ENCODE peak calls at places on chromosomes 11 and 22, in seven cellular contexts. K is HCT116, G is transverse colon, E is sigmoid colon, H is GM12878, Z is suprapubic skin, U is spleen. N is an unnamed sample.

GRCh38 chr22:49331878-49332277 is 495.8 kb downstream of the BRD1 start:
- DNase-seq in K (no peak), G (peak), E (no peak), H (no peak), Z (no peak), U (peak), N (peak)

GRCh38 chr11:29432719-29433325 is 584.0 kb downstream of the KCNA4 start:
- DNase-seq in K (peak), G (no peak), E (no peak), H (no peak), Z (no peak), U (no peak), N (no peak)

GRCh38 chr11:116065986-116066385 is 561.8 kb upstream of the CADM1 start:
- DNase-seq in K (no peak), G (no peak), E (no peak), H (peak), Z (no peak), U (no peak), N (no peak)

GRCh38 chr22:33579448-33580093 is 340.7 kb downstream of the LARGE1 start:
- DNase-seq in K (peak), G (peak), E (peak), H (no peak), Z (no peak), U (no peak), N (peak)

GRCh38 chr22:30873661-30874060 is 94.9 kb downstream of the MORC2 start:
- DNase-seq in K (no peak), G (no peak), E (peak), H (no peak), Z (peak), U (peak), N (no peak)

GRCh38 chr11:34343686-34344085 is 14.1 kb downstream of the ABTB2 start:
- DNase-seq in K (no peak), G (no peak), E (no peak), H (no peak), Z (no peak), U (no peak), N (no peak)

GRCh38 chr11:46072172-46072964 is 48.9 kb downstream of the PHF21A start:
- DNase-seq in K (no peak), G (no peak), E (peak), H (no peak), Z (no peak), U (no peak), N (no peak)

GRCh38 chr11:119846374-119846773 is 117.4 kb upstream of the NECTIN1 start:
- DNase-seq in K (no peak), G (no peak), E (no peak), H (no peak), Z (no peak), U (no peak), N (no peak)

GRCh38 chr11:10023202-10023601 is 270.8 kb downstream of the SBF2 start:
- DNase-seq in K (no peak), G (no peak), E (no peak), H (no peak), Z (no peak), U (no peak), N (no peak)

GRCh38 chr22:37030560-37031281 is 11.2 kb downstream of the MPST start:
- DNase-seq in K (no peak), G (no peak), E (no peak), H (no peak), Z (no peak), U (no peak), N (peak)

GRCh38 chr11:8040921-8041285 is 40.1 kb upstream of the TUB start:
- DNase-seq in K (no peak), G (no peak), E (no peak), H (no peak), Z (no peak), U (peak), N (no peak)

GRCh38 chr11:94753630-94754029 is 14.5 kb upstream of the AMOTL1 start:
- DNase-seq in K (no peak), G (no peak), E (no peak), H (no peak), Z (no peak), U (no peak), N (no peak)

GRCh38 chr11:103988595-103988969 is 47.9 kb upstream of the DDI1 start:
- DNase-seq in K (no peak), G (no peak), E (no peak), H (no peak), Z (no peak), U (no peak), N (no peak)

GRCh38 chr11:47499614-47500013 is 50.7 kb upstream of the RAPSN start:
- DNase-seq in K (no peak), G (no peak), E (no peak), H (no peak), Z (no peak), U (no peak), N (no peak)

GRCh38 chr11:65159005-65159404 is 11.0 kb upstream of the SPDYC start:
- DNase-seq in K (no peak), G (no peak), E (no peak), H (peak), Z (no peak), U (no peak), N (no peak)

GRCh38 chr11:69520186-69520585 is 38.7 kb downstream of the LINC01488 start:
- DNase-seq in K (no peak), G (no peak), E (no peak), H (no peak), Z (no peak), U (no peak), N (no peak)

GRCh38 chr11:6315811-6316425 is 4.4 kb downstream of the CAVIN3 start:
- DNase-seq in K (peak), G (peak), E (peak), H (no peak), Z (peak), U (peak), N (peak)

GRCh38 chr22:43432883-43433415 is 21.1 kb downstream of the MPPED1 start:
- DNase-seq in K (no peak), G (no peak), E (peak), H (no peak), Z (peak), U (peak), N (no peak)

GRCh38 chr11:68855205-68855978 is 13.7 kb upstream of the CPT1A start:
- DNase-seq in K (no peak), G (peak), E (no peak), H (no peak), Z (peak), U (peak), N (peak)

GRCh38 chr22:17869285-17870096 is 95.2 kb upstream of the BID start:
- DNase-seq in K (no peak), G (peak), E (no peak), H (no peak), Z (no peak), U (no peak), N (no peak)

GRCh38 chr11:10322401-10322800 is 17.5 kb downstream of the ADM start:
- DNase-seq in K (no peak), G (no peak), E (no peak), H (no peak), Z (no peak), U (no peak), N (no peak)

GRCh38 chr11:126511475-126512115 is 156.1 kb downstream of the ST3GAL4 start:
- DNase-seq in K (no peak), G (no peak), E (peak), H (no peak), Z (no peak), U (peak), N (no peak)

GRCh38 chr11:122344281-122344680 is 228.3 kb upstream of the BLID start:
- DNase-seq in K (no peak), G (no peak), E (no peak), H (no peak), Z (no peak), U (no peak), N (no peak)

GRCh38 chr22:32202539-32203180 is 2.2 kb downstream of the RFPL2 start:
- DNase-seq in K (peak), G (peak), E (no peak), H (no peak), Z (no peak), U (no peak), N (no peak)

GRCh38 chr11:18404062-18404461 is 8.1 kb upstream of the LDHC start:
- DNase-seq in K (no peak), G (no peak), E (no peak), H (no peak), Z (no peak), U (no peak), N (no peak)

DNA sequence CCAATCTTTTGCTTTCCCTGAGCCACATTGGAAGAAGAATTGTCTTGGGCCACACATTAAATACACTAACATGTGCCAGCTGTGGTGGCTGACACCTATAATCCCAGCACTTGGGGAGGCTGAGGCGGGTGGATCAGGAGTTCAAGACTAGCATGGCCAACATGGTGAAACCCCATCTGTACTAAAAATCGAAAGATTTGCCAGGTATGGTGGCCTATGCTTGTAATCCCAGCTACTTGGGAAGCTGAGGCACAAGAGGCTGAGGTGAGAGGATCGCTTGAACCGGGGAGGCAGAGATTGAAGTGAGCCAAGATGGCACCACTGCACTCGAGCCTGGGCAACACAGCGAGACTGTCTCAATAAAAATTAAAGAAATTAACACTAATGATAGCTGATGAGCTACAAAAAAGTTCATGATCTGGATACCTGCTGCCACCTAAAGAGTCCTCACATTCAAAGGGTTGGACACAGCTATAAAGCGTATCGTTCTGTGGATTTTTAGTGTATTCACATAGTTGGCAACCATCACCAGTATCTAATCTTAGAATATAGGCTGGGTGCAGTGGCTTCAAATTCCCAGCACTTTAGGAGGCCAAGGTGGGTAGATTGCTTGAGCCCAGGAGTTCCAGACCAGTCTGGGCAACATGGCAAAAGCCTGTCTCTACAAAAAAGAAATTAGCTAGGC is 3.4 kb upstream of the LDHC start:
- DNase-seq in K (no peak), G (no peak), E (no peak), H (no peak), Z (no peak), U (no peak), N (no peak)
- TF ChIP-seq POLR2A in K (no peak), G (no peak), E (no peak), H (no peak), Z (no peak), U (no peak), N (no peak)

DNA sequence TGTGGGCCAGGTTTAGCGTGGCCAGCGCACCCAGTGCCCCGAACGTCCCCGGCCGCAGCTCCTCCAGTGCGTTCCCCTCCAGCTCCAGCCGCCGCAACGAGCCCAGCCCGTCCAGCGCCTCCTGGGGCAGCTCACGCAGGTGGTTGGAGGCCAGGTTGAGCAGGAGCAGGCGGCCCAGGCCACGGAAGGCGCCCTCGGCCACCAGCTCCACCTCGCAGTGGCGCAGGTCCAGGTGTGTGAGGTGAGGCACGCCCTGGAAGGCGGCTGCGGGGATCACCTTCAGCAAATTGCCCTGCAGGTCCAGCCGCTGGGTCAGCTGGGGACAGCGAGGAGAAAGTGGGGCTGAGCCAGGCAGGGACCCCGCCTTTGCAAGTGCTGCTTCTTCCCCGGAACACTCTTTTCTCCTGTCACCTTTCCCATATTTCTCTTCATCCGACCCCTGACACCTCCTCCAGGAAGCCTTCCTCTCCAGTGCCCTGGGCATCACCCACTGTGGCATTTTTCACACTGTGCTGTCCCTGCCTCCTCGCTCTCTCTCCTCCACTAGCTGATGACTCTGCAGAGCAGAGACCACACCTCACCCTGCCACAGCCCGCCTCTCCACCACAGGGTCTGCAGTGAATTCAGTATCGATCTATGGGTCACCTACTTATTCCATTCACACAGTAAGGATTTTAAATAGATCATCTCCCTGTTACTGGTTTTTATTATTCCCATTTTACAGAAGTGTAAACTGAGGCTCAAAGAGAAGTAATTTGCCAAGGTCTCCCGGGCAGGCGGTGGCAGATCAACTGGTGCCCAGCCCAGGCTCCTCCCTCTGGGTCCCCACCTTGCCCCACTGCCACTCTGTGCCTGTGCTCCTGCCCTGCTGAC is 1.9 kb downstream of the CHADL start:
- DNase-seq in K (no peak), G (no peak), E (no peak), H (no peak), Z (no peak), U (no peak), N (no peak)
- H3K27ac ChIP-seq in K (no peak), G (no peak), E (peak), H (no peak), Z (peak), U (no peak), N (peak)

GRCh38 chr22:23896166-23896522 is 2.0 kb downstream of the MIF start:
- DNase-seq in K (no peak), G (no peak), E (no peak), H (no peak), Z (no peak), U (no peak), N (no peak)

GRCh38 chr22:23899042-23899745 is 5.0 kb downstream of the MIF start:
- DNase-seq in K (no peak), G (no peak), E (no peak), H (no peak), Z (no peak), U (no peak), N (no peak)

GRCh38 chr22:23897320-23897719 is 3.1 kb downstream of the MIF start:
- DNase-seq in K (no peak), G (no peak), E (peak), H (no peak), Z (no peak), U (no peak), N (no peak)

GRCh38 chr22:23896523-23897186 is 2.5 kb downstream of the MIF start:
- DNase-seq in K (no peak), G (no peak), E (peak), H (no peak), Z (no peak), U (no peak), N (no peak)

GRCh38 chr22:23898006-23898974 is 4.1 kb downstream of the MIF start:
- DNase-seq in K (no peak), G (no peak), E (no peak), H (no peak), Z (no peak), U (no peak), N (no peak)
- TF ChIP-seq POLR2AphosphoS5 in K (peak), G (no peak), E (no peak), H (no peak), Z (no peak), U (no peak), N (no peak)

DNA sequence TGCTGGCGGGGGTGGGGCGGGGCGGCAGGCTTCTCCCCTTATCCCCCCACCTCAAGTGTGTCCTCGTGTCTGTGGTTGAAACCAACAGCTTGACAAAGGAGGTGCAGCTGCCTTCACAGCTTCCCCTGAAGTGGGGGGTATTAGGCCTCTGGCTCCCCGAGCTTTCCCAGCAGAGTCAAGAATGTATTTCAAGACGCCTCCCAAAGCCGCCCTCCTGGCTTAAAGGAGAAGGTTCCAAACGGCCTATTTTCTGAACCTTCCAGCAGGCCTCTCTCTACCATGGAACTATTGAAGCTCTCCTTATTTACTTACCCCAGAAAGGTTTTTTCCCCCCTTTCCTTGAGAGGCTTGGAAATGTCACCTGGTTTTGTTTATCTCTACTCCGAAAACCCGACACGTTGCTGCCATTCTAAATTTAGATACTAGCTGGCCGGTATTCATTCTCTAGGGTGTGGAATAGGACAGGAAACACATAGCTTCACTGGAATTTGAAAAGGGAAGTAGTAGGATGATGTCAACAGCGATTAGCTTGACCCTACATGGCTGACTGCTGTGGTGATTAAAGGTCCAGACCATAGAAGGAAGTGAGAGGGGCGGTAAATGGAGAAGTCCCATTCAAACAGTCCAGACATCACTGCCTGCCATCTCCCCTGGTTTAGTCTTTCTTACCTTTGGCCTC is 663 bp upstream of the PICALM start:
- DNase-seq in K (peak), G (peak), E (peak), H (peak), Z (no peak), U (no peak), N (no peak)
- TF ChIP-seq POLR2A in K (no peak), G (peak), E (no peak), H (peak), Z (no peak), U (peak), N (no peak)

GRCh38 chr11:83119216-83119615 is 37.7 kb upstream of the PCF11 start:
- DNase-seq in K (no peak), G (no peak), E (no peak), H (no peak), Z (no peak), U (no peak), N (no peak)
- H3K27ac ChIP-seq in K (no peak), G (no peak), E (no peak), H (no peak), Z (no peak), U (no peak), N (no peak)

DNA sequence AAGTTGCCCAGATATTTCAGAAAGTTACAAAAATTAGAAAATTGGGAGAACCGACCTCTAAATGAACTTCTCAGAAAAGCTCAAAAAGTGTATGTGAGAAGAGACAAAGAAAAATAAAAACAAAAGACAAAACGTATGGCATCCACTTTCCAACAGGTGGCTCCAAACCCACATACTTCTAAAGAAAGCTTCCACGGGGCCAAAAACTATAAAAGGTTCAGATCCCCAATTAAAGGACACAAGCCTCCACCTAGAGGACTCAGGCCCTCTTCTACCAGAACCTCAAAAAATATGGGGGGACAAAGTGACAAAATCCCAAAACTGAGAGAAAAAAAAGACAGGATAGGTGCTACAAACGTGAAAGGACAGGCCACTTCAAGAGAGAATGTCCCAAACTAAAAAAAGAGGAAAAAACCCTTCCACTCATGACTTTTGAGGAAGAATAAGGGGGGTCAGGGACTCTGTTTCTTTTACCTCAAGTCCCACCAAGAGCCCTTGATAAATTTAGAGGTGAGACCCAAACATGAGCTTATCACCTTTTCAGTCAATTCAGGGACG is 8.8 kb downstream of the SCGB2A1 start:
- DNase-seq in K (no peak), G (no peak), E (no peak), H (no peak), Z (no peak), U (no peak), N (no peak)
- TF ChIP-seq POLR2AphosphoS5 in K (no peak), G (no peak), E (no peak), H (no peak), Z (no peak), U (no peak), N (no peak)